ENCODE peak calls at places on chromosomes 12 and 14, in four cellular contexts. One of them, this sample, is unnamed.

GRCh38 chr12:84817297-84817696 is 95.3 kb downstream of the SLC6A15 start:
- DNase-seq in IMR-90: no peak
- DNase-seq in K562: no peak
- DNase-seq in endothelial cell of umbilical vein: no peak
- DNase-seq in this sample: no peak

GRCh38 chr12:125310461-125310860 is 245.2 kb downstream of the AACS start:
- DNase-seq in IMR-90: no peak
- DNase-seq in K562: no peak
- DNase-seq in endothelial cell of umbilical vein: no peak
- DNase-seq in this sample: no peak

GRCh38 chr12:26691234-26691970 is 141.6 kb downstream of the ITPR2 start:
- DNase-seq in IMR-90: peak; percentile 99
- DNase-seq in K562: peak; percentile 75
- DNase-seq in endothelial cell of umbilical vein: peak; percentile 96
- DNase-seq in this sample: peak; percentile 94

GRCh38 chr12:1093166-1093751 is 102.2 kb downstream of the ERC1 start:
- DNase-seq in IMR-90: peak; percentile 67
- DNase-seq in K562: peak; percentile 16
- DNase-seq in endothelial cell of umbilical vein: peak; percentile 73
- DNase-seq in this sample: no peak

GRCh38 chr14:23299986-23300686 is 2.5 kb downstream of the PPP1R3E start:
- DNase-seq in IMR-90: no peak
- DNase-seq in K562: no peak
- DNase-seq in endothelial cell of umbilical vein: no peak
- DNase-seq in this sample: no peak

GRCh38 chr14:66539034-66539433 is 31.1 kb downstream of the GPHN start:
- DNase-seq in IMR-90: no peak
- DNase-seq in K562: peak; percentile 3
- DNase-seq in endothelial cell of umbilical vein: no peak
- DNase-seq in this sample: no peak

GRCh38 chr12:27705263-27705662 is 5.4 kb upstream of the MRPS35 start:
- DNase-seq in IMR-90: no peak
- DNase-seq in K562: no peak
- DNase-seq in endothelial cell of umbilical vein: no peak
- DNase-seq in this sample: no peak

GRCh38 chr12:130818381-130819247 is 20.4 kb downstream of the STX2 start:
- DNase-seq in IMR-90: no peak
- DNase-seq in K562: peak; percentile 32
- DNase-seq in endothelial cell of umbilical vein: peak; percentile 36
- DNase-seq in this sample: peak; percentile 28

GRCh38 chr14:59704054-59704453 is 127.4 kb upstream of the CCDC175 start:
- DNase-seq in IMR-90: no peak
- DNase-seq in K562: no peak
- DNase-seq in endothelial cell of umbilical vein: no peak
- DNase-seq in this sample: no peak

GRCh38 chr12:58981961-58982360 is 61.7 kb upstream of the LRIG3 start:
- DNase-seq in IMR-90: no peak
- DNase-seq in K562: no peak
- DNase-seq in endothelial cell of umbilical vein: no peak
- DNase-seq in this sample: no peak

GRCh38 chr12:29569392-29569791 is 71.9 kb upstream of the OVCH1 start:
- DNase-seq in IMR-90: no peak
- DNase-seq in K562: no peak
- DNase-seq in endothelial cell of umbilical vein: peak; percentile 24
- DNase-seq in this sample: no peak

GRCh38 chr14:51716610-51717009 is 64.9 kb downstream of the FRMD6 start:
- DNase-seq in IMR-90: peak; percentile 52
- DNase-seq in K562: no peak
- DNase-seq in endothelial cell of umbilical vein: no peak
- DNase-seq in this sample: no peak

GRCh38 chr12:52798003-52798670 is 2.2 kb upstream of the KRT3 start:
- DNase-seq in IMR-90: peak; percentile 40
- DNase-seq in K562: peak; percentile 61
- DNase-seq in endothelial cell of umbilical vein: no peak
- DNase-seq in this sample: peak; percentile 50

GRCh38 chr14:32329146-32329545 is at the start of gene AKAP6:
- DNase-seq in IMR-90: no peak
- DNase-seq in K562: no peak
- DNase-seq in endothelial cell of umbilical vein: no peak
- DNase-seq in this sample: no peak

DNA sequence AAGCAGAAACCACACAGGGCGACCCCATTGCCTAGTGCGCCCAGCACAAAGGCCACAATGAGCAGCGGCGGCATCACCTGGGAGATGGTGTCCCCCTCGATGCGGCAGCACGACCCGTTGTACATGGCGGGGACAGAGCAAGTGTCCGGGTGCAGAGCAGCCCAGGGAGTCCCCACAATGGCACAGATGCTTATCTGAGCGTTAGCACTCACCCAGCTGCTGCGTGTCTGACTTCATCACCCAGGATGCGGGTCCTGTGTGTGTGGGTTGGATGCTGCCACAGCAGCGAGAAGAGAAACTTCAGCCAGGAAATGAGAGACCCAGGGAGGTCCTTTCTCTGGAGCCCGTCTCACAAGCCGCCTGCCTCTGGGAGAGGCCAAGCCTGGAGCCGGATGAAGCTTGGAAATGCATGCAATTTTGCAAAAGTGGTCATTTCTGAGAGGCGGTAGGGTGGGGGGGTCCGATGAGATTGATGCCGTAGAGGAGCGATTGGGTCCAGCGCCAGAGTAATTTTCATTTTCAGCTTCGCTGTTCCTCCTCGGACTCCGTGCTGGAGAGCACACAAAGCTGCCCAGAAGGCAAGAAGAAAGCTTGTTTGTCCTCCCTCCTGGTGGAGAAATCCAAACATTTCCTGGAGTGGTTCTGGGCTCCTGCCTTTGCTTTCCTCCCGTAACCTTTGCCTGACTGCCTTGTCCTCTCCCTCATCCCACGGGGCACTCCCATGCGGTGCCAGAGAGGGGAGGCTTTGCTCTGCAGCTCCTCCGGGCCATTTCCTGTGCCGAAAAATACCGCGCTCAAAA is at the start of gene HCAR1:
- DNase-seq in IMR-90: no peak
- DNase-seq in K562: no peak
- DNase-seq in endothelial cell of umbilical vein: no peak
- DNase-seq in this sample: no peak
- H3K4me3 ChIP-seq in IMR-90: no peak within 1 kb of the TSS
- H3K4me3 ChIP-seq in K562: no peak within 1 kb of the TSS
- H3K4me3 ChIP-seq in endothelial cell of umbilical vein: no peak within 1 kb of the TSS
- H3K4me3 ChIP-seq in this sample: no peak within 1 kb of the TSS

GRCh38 chr14:100025111-100025510 is 40.1 kb upstream of the EVL start:
- DNase-seq in IMR-90: peak; percentile 55
- DNase-seq in K562: peak; percentile 62
- DNase-seq in endothelial cell of umbilical vein: peak; percentile 35
- DNase-seq in this sample: no peak
- H3K9me1 ChIP-seq in IMR-90: peaks cover 7% of the 10 kb centered on the region
- H3K9me1 ChIP-seq in K562: no peaks in the 10 kb centered on the region
- H3K9me1 ChIP-seq in endothelial cell of umbilical vein: no peaks in the 10 kb centered on the region
- H3K9me1 ChIP-seq in this sample: no peaks in the 10 kb centered on the region

DNA sequence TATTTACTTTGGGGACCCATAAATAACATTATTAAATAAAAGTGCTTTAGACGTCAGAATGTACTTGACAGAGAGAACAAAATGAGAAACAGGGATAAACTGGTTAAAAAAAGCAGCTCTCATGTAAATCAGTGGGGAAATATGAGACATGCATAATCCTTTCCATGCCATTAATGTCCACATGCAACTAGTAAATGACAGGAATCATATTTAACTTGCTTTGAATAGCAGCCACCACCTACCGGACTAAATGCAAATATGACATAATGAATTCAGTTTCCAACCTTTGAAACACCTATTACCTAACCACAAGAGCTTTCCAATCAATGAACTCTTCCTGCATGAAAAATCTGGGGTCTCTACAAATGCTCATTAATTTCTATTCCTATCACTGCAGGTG is 19.6 kb downstream of the FGD6 start:
- DNase-seq in IMR-90: no peak
- DNase-seq in K562: no peak
- DNase-seq in endothelial cell of umbilical vein: no peak
- DNase-seq in this sample: no peak
- H3K4me3 ChIP-seq in IMR-90: no peak overlapping the region
- H3K4me3 ChIP-seq in K562: no peak overlapping the region
- H3K4me3 ChIP-seq in endothelial cell of umbilical vein: no peak overlapping the region
- H3K4me3 ChIP-seq in this sample: no peak overlapping the region

GRCh38 chr12:5010130-5010529 is 33.5 kb upstream of the KCNA5 start:
- DNase-seq in IMR-90: no peak
- DNase-seq in K562: no peak
- DNase-seq in endothelial cell of umbilical vein: no peak
- DNase-seq in this sample: no peak
- H3K9me1 ChIP-seq in IMR-90: no peaks in the 10 kb centered on the region
- H3K9me1 ChIP-seq in K562: no peaks in the 10 kb centered on the region
- H3K9me1 ChIP-seq in endothelial cell of umbilical vein: no peaks in the 10 kb centered on the region
- H3K9me1 ChIP-seq in this sample: no peaks in the 10 kb centered on the region

GRCh38 chr12:12736759-12737676 is 19.9 kb downstream of the CDKN1B start:
- DNase-seq in IMR-90: peak; percentile 85
- DNase-seq in K562: peak; percentile 32
- DNase-seq in endothelial cell of umbilical vein: peak; percentile 67
- DNase-seq in this sample: no peak
- H3K4me3 ChIP-seq in IMR-90: peak overlapping the region; percentile 16
- H3K4me3 ChIP-seq in K562: no peak overlapping the region
- H3K4me3 ChIP-seq in endothelial cell of umbilical vein: no peak overlapping the region
- H3K4me3 ChIP-seq in this sample: no peak overlapping the region

GRCh38 chr14:21040370-21040925 is 1.7 kb upstream of the RNASE7 start:
- DNase-seq in IMR-90: no peak
- DNase-seq in K562: no peak
- DNase-seq in endothelial cell of umbilical vein: no peak
- DNase-seq in this sample: no peak

GRCh38 chr14:21041676-21042433 is at the start of gene RNASE7:
- DNase-seq in IMR-90: peak; percentile 54
- DNase-seq in K562: no peak
- DNase-seq in endothelial cell of umbilical vein: no peak
- DNase-seq in this sample: peak; percentile 99

GRCh38 chr14:21038416-21039058 is 3.6 kb upstream of the RNASE7 start:
- DNase-seq in IMR-90: no peak
- DNase-seq in K562: no peak
- DNase-seq in endothelial cell of umbilical vein: no peak
- DNase-seq in this sample: no peak

GRCh38 chr14:21039059-21039422 is 3.1 kb upstream of the RNASE7 start:
- DNase-seq in IMR-90: peak; percentile 43
- DNase-seq in K562: no peak
- DNase-seq in endothelial cell of umbilical vein: peak; percentile 47
- DNase-seq in this sample: no peak

GRCh38 chr14:21039585-21040369 is 2.4 kb upstream of the RNASE7 start:
- DNase-seq in IMR-90: peak; percentile 67
- DNase-seq in K562: peak; percentile 64
- DNase-seq in endothelial cell of umbilical vein: peak; percentile 46
- DNase-seq in this sample: no peak
- H3K9me1 ChIP-seq in IMR-90: no peaks in the 10 kb centered on the region
- H3K9me1 ChIP-seq in K562: no peaks in the 10 kb centered on the region
- H3K9me1 ChIP-seq in endothelial cell of umbilical vein: no peaks in the 10 kb centered on the region
- H3K9me1 ChIP-seq in this sample: no peaks in the 10 kb centered on the region